ENCODE peak calls at places on chromosomes 3 and 15, in five cellular contexts. E is pulmonary artery endothelial cell; N is activated gamma-delta T cell treated with Interleukin-2 at 50 U/mL for 16 hours; G is activated CD4-positive, alpha-beta T cell treated with anti-CD3 and anti-CD28 coated beads for 24 hours; W is bronchial epithelial cell. I is an unnamed sample.

GRCh38 chr3:131794766-131795381 is 239.9 kb downstream of the CPNE4 start:
- DNase-seq in E (peak), N (no peak), G (peak), W (peak), I (no peak)

GRCh38 chr3:107268461-107268860 is 108.8 kb upstream of the CCDC54 start:
- DNase-seq in E (no peak), N (no peak), G (no peak), W (no peak), I (no peak)

GRCh38 chr3:127473244-127474024 is 117.1 kb downstream of the TPRA1 start:
- DNase-seq in E (no peak), N (no peak), G (no peak), W (peak), I (no peak)

GRCh38 chr3:160698806-160699205 is 21.8 kb downstream of the ARL14 start:
- DNase-seq in E (no peak), N (no peak), G (no peak), W (no peak), I (no peak)

GRCh38 chr15:60358935-60359672 is 38.7 kb downstream of the ANXA2 start:
- DNase-seq in E (no peak), N (no peak), G (no peak), W (no peak), I (no peak)

GRCh38 chr3:174198199-174198598 is 660.9 kb upstream of the NAALADL2 start:
- DNase-seq in E (peak), N (no peak), G (no peak), W (peak), I (no peak)

GRCh38 chr15:80673561-80674244 is 21.4 kb upstream of the ABHD17C start:
- DNase-seq in E (no peak), N (no peak), G (no peak), W (no peak), I (no peak)

GRCh38 chr3:37546876-37547275 is 314.8 kb upstream of the CTDSPL start:
- DNase-seq in E (no peak), N (no peak), G (no peak), W (peak), I (no peak)

GRCh38 chr15:93072440-93073394 is 16.3 kb downstream of the RGMA start:
- DNase-seq in E (no peak), N (no peak), G (no peak), W (peak), I (no peak)

GRCh38 chr3:17810759-17811158 is 68.3 kb upstream of the TBC1D5 start:
- DNase-seq in E (no peak), N (no peak), G (no peak), W (peak), I (no peak)

GRCh38 chr3:9946112-9947024 is 5.8 kb downstream of the PRRT3 start:
- DNase-seq in E (peak), N (peak), G (peak), W (peak), I (peak)

GRCh38 chr3:124701687-124702086 is 28.6 kb upstream of the UMPS start:
- DNase-seq in E (no peak), N (no peak), G (no peak), W (no peak), I (no peak)

GRCh38 chr15:48759921-48760320 is 50.9 kb downstream of the CEP152 start:
- DNase-seq in E (no peak), N (no peak), G (no peak), W (peak), I (peak)

GRCh38 chr3:142448424-142448823 is 587 bp upstream of the XRN1 start:
- DNase-seq in E (no peak), N (no peak), G (no peak), W (no peak), I (no peak)

GRCh38 chr15:31488437-31489204 is 162.0 kb downstream of the KLF13 start:
- DNase-seq in E (peak), N (peak), G (peak), W (peak), I (peak)

I was measured in epithelial cell of prostate.